ENCODE peak calls at places on chromosomes 1 and 21, in six cellular contexts. I is transverse colon, G is body of pancreas, R is suprapubic skin, X is heart left ventricle, W is stomach. N is an unnamed sample.

GRCh38 chr1:65260851-65261473 is 48.4 kb upstream of the DNAJC6 start:
- DNase-seq in G (no peak), X (no peak), R (no peak), I (no peak), W (no peak), N (peak; percentile 78)

GRCh38 chr21:33299181-33299752 is 25.5 kb upstream of the IFNAR1 start:
- DNase-seq in R (no peak), X (no peak), G (no peak), W (no peak), I (peak; percentile 18), N (no peak)

GRCh38 chr1:155218854-155219591 is 10.5 kb downstream of the MTX1 start:
- DNase-seq in R (no peak), G (peak; percentile 73), I (peak; percentile 51), W (no peak), X (no peak), N (no peak)

GRCh38 chr1:41536296-41536695 is 51.8 kb upstream of the EDN2 start:
- DNase-seq in R (peak; percentile 43), G (no peak), W (no peak), X (no peak), I (peak; percentile 6), N (no peak)

GRCh38 chr1:89065077-89065868 is at the start of gene GBP1:
- DNase-seq in G (no peak), I (no peak), W (no peak), R (no peak), X (no peak), N (no peak)

GRCh38 chr1:196651637-196652215 is at the start of gene CFH:
- DNase-seq in W (no peak), R (no peak), X (no peak), G (no peak), I (no peak), N (no peak)

GRCh38 chr1:176559474-176560390 is 96.8 kb downstream of the PAPPA2 start:
- DNase-seq in R (no peak), X (peak; percentile 48), I (peak; percentile 21), W (peak; percentile 40), G (peak; percentile 61), N (peak; percentile 33)

GRCh38 chr21:26153758-26154157 is 16.8 kb downstream of the APP start:
- DNase-seq in G (no peak), I (no peak), W (no peak), R (no peak), X (no peak), N (no peak)

GRCh38 chr21:44847261-44848056 is 26.0 kb downstream of the PTTG1IP start:
- DNase-seq in W (no peak), I (no peak), G (no peak), R (no peak), X (no peak), N (no peak)

GRCh38 chr1:109887890-109888289 is 22.8 kb upstream of the CSF1 start:
- DNase-seq in R (no peak), W (no peak), I (no peak), G (no peak), X (no peak), N (no peak)

GRCh38 chr1:152817309-152817708 is 5.5 kb downstream of the LCE1B start:
- DNase-seq in G (no peak), R (no peak), I (no peak), W (no peak), X (no peak), N (no peak)

GRCh38 chr1:98374098-98374497 is 287.4 kb upstream of the SNX7 start:
- DNase-seq in G (no peak), X (no peak), I (no peak), R (no peak), W (no peak), N (no peak)

GRCh38 chr21:24046816-24047443 is 1560.4 kb downstream of the MRPL39 start:
- DNase-seq in I (no peak), X (no peak), W (no peak), R (no peak), G (no peak), N (no peak)

GRCh38 chr1:209104646-209105045 is 478.9 kb upstream of the CAMK1G start:
- DNase-seq in W (no peak), R (no peak), G (no peak), I (no peak), X (no peak), N (no peak)
- H3K4me1 ChIP-seq in W (no peaks in the 10 kb centered on the region), R (no peaks in the 10 kb centered on the region), G (no peaks in the 10 kb centered on the region), I (no peaks in the 10 kb centered on the region), X (no peaks in the 10 kb centered on the region), N (no peaks in the 10 kb centered on the region)

DNA sequence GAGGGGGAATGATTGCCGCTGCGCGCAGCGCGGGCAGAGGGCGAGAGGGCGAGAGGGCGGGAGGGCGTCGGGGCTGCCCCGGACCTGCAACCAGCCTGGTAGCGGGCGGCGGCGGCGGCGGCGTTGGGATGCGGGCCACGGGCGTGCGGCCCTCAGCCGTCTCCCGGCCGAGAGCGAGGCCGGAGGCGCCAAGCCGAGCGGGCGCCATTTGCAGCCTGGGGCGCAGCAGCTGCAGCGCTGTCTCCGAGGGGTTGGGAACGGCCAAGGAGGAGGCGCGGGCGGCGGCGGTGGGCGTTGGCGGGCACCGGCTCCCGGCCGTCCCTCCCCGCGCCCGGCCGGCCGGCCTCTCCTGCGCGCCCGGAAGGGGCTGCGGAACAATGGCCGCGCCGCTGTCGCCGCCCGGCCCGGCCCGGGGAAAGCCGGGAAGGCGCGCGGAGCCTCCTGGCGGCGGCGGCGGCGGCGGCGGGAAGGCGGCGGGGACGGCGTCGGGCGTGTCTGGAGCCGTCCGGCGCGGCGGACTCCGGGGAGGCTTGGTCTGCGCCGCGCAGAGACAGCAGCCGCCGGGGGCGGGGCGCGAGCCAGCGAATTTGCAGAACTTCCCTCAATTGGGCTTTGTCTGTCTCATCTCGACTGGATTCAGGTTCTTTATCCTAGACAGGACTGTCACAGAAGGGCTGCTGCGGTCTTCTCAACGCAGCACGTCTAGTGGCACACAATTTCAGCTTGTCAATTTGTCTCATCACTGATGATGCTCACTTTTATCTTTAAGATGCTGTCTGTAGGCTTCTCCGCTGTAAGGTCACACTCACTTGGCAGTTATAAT is 35.7 kb downstream of the ZBTB8B start:
- DNase-seq in I (peak; percentile 72), G (peak; percentile 73), R (peak; percentile 75), X (peak; percentile 74), W (peak; percentile 70), N (peak; percentile 54)
- TF ChIP-seq POLR2A in I (no peak), G (peak; percentile 15), R (peak; percentile 63), X (no peak), W (no peak), N (peak; percentile 76)

GRCh38 chr1:244953865-244954264 is 89.5 kb upstream of the HNRNPU start:
- DNase-seq in W (no peak), I (no peak), X (no peak), R (no peak), G (no peak), N (no peak)

GRCh38 chr1:244952940-244953339 is 88.6 kb upstream of the HNRNPU start:
- DNase-seq in G (peak; percentile 73), W (no peak), R (no peak), X (no peak), I (peak; percentile 73), N (no peak)

GRCh38 chr1:244955661-244956060 is 91.3 kb upstream of the HNRNPU start:
- DNase-seq in R (no peak), G (no peak), X (no peak), I (no peak), W (no peak), N (no peak)

GRCh38 chr1:244952280-244952933 is 88.1 kb upstream of the HNRNPU start:
- DNase-seq in I (no peak), X (no peak), R (no peak), G (no peak), W (no peak), N (no peak)

DNA sequence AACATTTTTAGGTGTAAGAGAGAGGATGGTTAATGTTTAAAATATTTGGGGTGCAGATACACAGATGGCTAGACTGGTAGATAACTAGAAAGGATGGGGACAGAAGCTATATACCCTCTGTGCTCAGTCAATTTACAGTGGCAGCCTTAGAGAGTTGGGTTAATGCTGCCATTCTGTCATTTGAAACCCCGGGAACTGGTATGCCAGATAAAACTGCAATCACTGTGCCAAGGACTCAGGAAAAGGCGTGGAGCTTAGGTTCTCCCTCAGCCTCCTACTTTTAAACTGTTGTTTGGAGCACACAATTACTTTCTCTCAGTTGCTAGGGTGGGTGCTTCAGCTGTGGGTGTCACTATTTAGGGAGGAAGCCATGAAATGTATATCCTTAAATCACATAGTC is 90.0 kb upstream of the HNRNPU start:
- DNase-seq in G (no peak), X (no peak), I (no peak), W (no peak), R (no peak), N (no peak)
- H3K4me1 ChIP-seq in G (peaks cover 7% of the 10 kb centered on the region), X (no peaks in the 10 kb centered on the region), I (peaks cover 3% of the 10 kb centered on the region), W (peaks cover 6% of the 10 kb centered on the region), R (no peaks in the 10 kb centered on the region), N (no peaks in the 10 kb centered on the region)

GRCh38 chr1:49051647-49052046 is 275.0 kb upstream of the BEND5 start:
- DNase-seq in R (no peak), I (no peak), G (no peak), X (no peak), W (no peak), N (no peak)

GRCh38 chr1:49050041-49050440 is 273.4 kb upstream of the BEND5 start:
- DNase-seq in X (no peak), I (no peak), G (no peak), W (no peak), R (no peak), N (no peak)

GRCh38 chr1:49045371-49045770 is 268.7 kb upstream of the BEND5 start:
- DNase-seq in X (no peak), G (no peak), W (no peak), I (no peak), R (no peak), N (no peak)

GRCh38 chr1:49048188-49048587 is 271.5 kb upstream of the BEND5 start:
- DNase-seq in W (no peak), R (no peak), X (no peak), I (no peak), G (no peak), N (no peak)

DNA sequence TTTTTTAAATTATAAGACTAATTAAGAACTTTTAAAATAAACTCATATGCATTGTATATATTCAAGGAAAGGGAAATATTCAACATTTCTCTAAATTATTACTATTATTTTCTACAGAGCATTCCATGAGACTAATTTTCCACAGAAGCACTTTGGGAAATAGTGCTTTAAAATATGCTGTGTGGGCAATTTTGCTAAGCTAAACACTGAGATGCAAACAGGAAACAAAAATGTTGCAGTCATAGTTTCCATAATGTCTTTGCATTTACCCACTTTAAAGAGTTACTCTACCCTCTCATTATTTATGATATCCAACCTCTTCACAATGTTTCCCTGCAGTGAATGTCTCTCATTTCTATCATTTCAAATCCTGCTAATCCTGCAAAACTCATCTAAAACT is 269.6 kb upstream of the BEND5 start:
- DNase-seq in I (no peak), R (no peak), G (no peak), W (no peak), X (no peak), N (no peak)
- TF ChIP-seq POLR2A in I (no peak), R (no peak), G (no peak), W (no peak), X (no peak), N (no peak)

DNA sequence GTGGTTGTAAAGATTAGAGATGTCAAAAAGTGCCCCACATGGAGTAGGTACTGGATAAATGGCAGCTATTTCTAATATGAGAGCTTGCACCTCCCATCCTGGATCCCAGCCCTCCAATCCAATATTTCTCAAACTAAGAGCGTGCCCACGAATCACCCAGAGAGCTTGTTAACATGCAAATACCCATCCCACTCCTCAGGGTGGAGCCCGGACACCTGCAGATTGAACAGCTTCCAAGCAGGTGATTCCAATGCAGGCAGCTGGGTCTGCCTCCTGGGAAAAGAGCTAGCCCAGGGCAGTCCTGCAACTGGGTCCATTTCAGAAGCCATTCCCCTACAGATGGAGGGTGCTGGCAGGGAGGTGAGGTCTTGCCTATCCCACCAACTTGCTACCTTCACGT is 33.0 kb downstream of the LRRN2 start:
- DNase-seq in G (no peak), R (no peak), W (no peak), I (no peak), X (no peak), N (no peak)
- H3K4me1 ChIP-seq in G (no peaks in the 10 kb centered on the region), R (no peaks in the 10 kb centered on the region), W (peaks cover 12% of the 10 kb centered on the region), I (peaks cover 18% of the 10 kb centered on the region), X (no peaks in the 10 kb centered on the region), N (peaks cover under 1% of the 10 kb centered on the region)

N was measured in adrenal gland.